ENCODE peak calls at places on chromosome 17, in six cellular contexts. One of them, this sample, is unnamed.

GRCh38 chr17:27529230-27529796 is 73.1 kb downstream of the KSR1 start:
- DNase-seq in ovary: no peak
- DNase-seq in psoas muscle: no peak
- DNase-seq in thoracic aorta: no peak
- DNase-seq in RWPE1: no peak
- DNase-seq in OCI-LY7: peak; percentile 25
- DNase-seq in this sample: no peak

GRCh38 chr17:80859004-80859941 is 132.4 kb upstream of the CHMP6 start:
- DNase-seq in psoas muscle: peak; percentile 80
- DNase-seq in OCI-LY7: no peak
- DNase-seq in RWPE1: peak; percentile 56
- DNase-seq in ovary: peak; percentile 89
- DNase-seq in thoracic aorta: peak; percentile 28
- DNase-seq in this sample: peak; percentile 88

GRCh38 chr17:68460096-68460495 is 2.8 kb upstream of the WIPI1 start:
- DNase-seq in ovary: no peak
- DNase-seq in thoracic aorta: no peak
- DNase-seq in OCI-LY7: no peak
- DNase-seq in psoas muscle: no peak
- DNase-seq in RWPE1: no peak
- DNase-seq in this sample: no peak

GRCh38 chr17:19387921-19388521 is 1.0 kb upstream of the MFAP4 start:
- DNase-seq in RWPE1: no peak
- DNase-seq in ovary: no peak
- DNase-seq in thoracic aorta: no peak
- DNase-seq in OCI-LY7: no peak
- DNase-seq in psoas muscle: no peak
- DNase-seq in this sample: peak; percentile 73

GRCh38 chr17:16877102-16877501 is 94.8 kb downstream of the TNFRSF13B start:
- DNase-seq in thoracic aorta: no peak
- DNase-seq in OCI-LY7: no peak
- DNase-seq in RWPE1: no peak
- DNase-seq in psoas muscle: no peak
- DNase-seq in ovary: no peak
- DNase-seq in this sample: no peak

GRCh38 chr17:28041068-28041843 is 1.2 kb upstream of the NLK start:
- DNase-seq in thoracic aorta: peak; percentile 97
- DNase-seq in RWPE1: peak; percentile 100
- DNase-seq in OCI-LY7: peak; percentile 99
- DNase-seq in ovary: peak; percentile 99
- DNase-seq in psoas muscle: peak; percentile 100
- DNase-seq in this sample: peak; percentile 100

GRCh38 chr17:72977768-72978417 is 114.6 kb downstream of the SLC39A11 start:
- DNase-seq in psoas muscle: no peak
- DNase-seq in OCI-LY7: no peak
- DNase-seq in thoracic aorta: no peak
- DNase-seq in RWPE1: no peak
- DNase-seq in ovary: no peak
- DNase-seq in this sample: no peak

GRCh38 chr17:49616546-49617205 is 41.0 kb downstream of the NXPH3 start:
- DNase-seq in RWPE1: no peak
- DNase-seq in ovary: peak; percentile 70
- DNase-seq in thoracic aorta: no peak
- DNase-seq in psoas muscle: peak; percentile 79
- DNase-seq in OCI-LY7: no peak
- DNase-seq in this sample: peak; percentile 35

GRCh38 chr17:42365136-42365535 is 23.1 kb downstream of the STAT3 start:
- DNase-seq in thoracic aorta: no peak
- DNase-seq in RWPE1: no peak
- DNase-seq in ovary: no peak
- DNase-seq in psoas muscle: no peak
- DNase-seq in OCI-LY7: no peak
- DNase-seq in this sample: peak; percentile 67

GRCh38 chr17:20291853-20292252 is 175.5 kb downstream of the LGALS9B start:
- DNase-seq in RWPE1: no peak
- DNase-seq in ovary: no peak
- DNase-seq in psoas muscle: no peak
- DNase-seq in thoracic aorta: no peak
- DNase-seq in OCI-LY7: no peak
- DNase-seq in this sample: no peak

GRCh38 chr17:68433911-68434503 is 23.3 kb downstream of the WIPI1 start:
- DNase-seq in RWPE1: no peak
- DNase-seq in OCI-LY7: no peak
- DNase-seq in thoracic aorta: no peak
- DNase-seq in ovary: no peak
- DNase-seq in psoas muscle: no peak
- DNase-seq in this sample: peak; percentile 18

GRCh38 chr17:8443756-8444155 is 8.1 kb downstream of the NDEL1 start:
- DNase-seq in OCI-LY7: no peak
- DNase-seq in RWPE1: no peak
- DNase-seq in psoas muscle: no peak
- DNase-seq in ovary: no peak
- DNase-seq in thoracic aorta: no peak
- DNase-seq in this sample: no peak

GRCh38 chr17:7967751-7968150 is 34.7 kb upstream of the GUCY2D start:
- DNase-seq in OCI-LY7: no peak
- DNase-seq in ovary: no peak
- DNase-seq in psoas muscle: no peak
- DNase-seq in RWPE1: no peak
- DNase-seq in thoracic aorta: no peak
- DNase-seq in this sample: no peak

GRCh38 chr17:31792007-31792585 is 66.9 kb downstream of the COPRS start:
- DNase-seq in psoas muscle: no peak
- DNase-seq in thoracic aorta: no peak
- DNase-seq in OCI-LY7: no peak
- DNase-seq in RWPE1: no peak
- DNase-seq in ovary: no peak
- DNase-seq in this sample: no peak

GRCh38 chr17:39069114-39069756 is 82.2 kb downstream of the PLXDC1 start:
- DNase-seq in OCI-LY7: peak; percentile 76
- DNase-seq in thoracic aorta: no peak
- DNase-seq in psoas muscle: no peak
- DNase-seq in RWPE1: peak; percentile 64
- DNase-seq in ovary: no peak
- DNase-seq in this sample: peak; percentile 26

GRCh38 chr17:30380643-30381419 is 2.1 kb downstream of the CPD start:
- DNase-seq in ovary: no peak
- DNase-seq in psoas muscle: no peak
- DNase-seq in RWPE1: no peak
- DNase-seq in thoracic aorta: no peak
- DNase-seq in OCI-LY7: no peak
- DNase-seq in this sample: no peak

DNA sequence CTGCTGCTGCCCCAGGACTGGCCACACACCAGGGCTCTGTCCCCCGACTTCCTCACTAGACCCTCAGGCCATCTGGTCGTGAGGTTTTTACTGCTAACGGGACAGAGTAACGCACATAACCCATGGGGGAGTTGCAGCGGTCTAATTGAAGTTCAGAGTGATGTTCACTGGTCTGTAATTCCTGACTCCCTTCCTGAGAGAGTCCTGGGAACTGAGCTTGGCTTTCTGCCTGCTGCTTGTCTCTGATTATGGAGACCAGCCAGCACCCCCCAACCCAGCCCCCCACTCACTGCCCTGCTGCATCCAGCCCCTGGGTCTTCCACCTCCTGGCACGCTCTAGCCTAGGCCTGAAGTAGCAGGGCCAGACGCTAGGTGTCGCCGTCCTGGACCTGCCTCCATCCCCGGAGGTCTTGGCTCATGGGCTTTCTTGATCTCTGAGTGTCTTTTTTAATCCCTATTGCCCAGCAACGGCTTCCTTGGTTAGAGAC is 192.9 kb downstream of the CCDC182 start:
- DNase-seq in RWPE1: no peak
- DNase-seq in ovary: peak; percentile 61
- DNase-seq in OCI-LY7: peak; percentile 94
- DNase-seq in psoas muscle: no peak
- DNase-seq in thoracic aorta: no peak
- DNase-seq in this sample: no peak
- TF ChIP-seq CTCF in RWPE1: no peak
- TF ChIP-seq CTCF in ovary: peak; percentile 51
- TF ChIP-seq CTCF in OCI-LY7: peak; percentile 90
- TF ChIP-seq CTCF in psoas muscle: peak; percentile 40
- TF ChIP-seq CTCF in thoracic aorta: peak; percentile 59
- TF ChIP-seq CTCF in this sample: no peak

GRCh38 chr17:61458491-61459433 is 6.5 kb downstream of the TBX4 start:
- DNase-seq in psoas muscle: no peak
- DNase-seq in ovary: no peak
- DNase-seq in RWPE1: no peak
- DNase-seq in thoracic aorta: no peak
- DNase-seq in OCI-LY7: peak; percentile 10
- DNase-seq in this sample: no peak

GRCh38 chr17:61459434-61459809 is 7.2 kb downstream of the TBX4 start:
- DNase-seq in psoas muscle: no peak
- DNase-seq in thoracic aorta: no peak
- DNase-seq in OCI-LY7: no peak
- DNase-seq in RWPE1: no peak
- DNase-seq in ovary: no peak
- DNase-seq in this sample: no peak

GRCh38 chr17:61461586-61461966 is 9.4 kb downstream of the TBX4 start:
- DNase-seq in OCI-LY7: no peak
- DNase-seq in ovary: no peak
- DNase-seq in RWPE1: no peak
- DNase-seq in psoas muscle: no peak
- DNase-seq in thoracic aorta: no peak
- DNase-seq in this sample: no peak

GRCh38 chr17:61460796-61461585 is 8.8 kb downstream of the TBX4 start:
- DNase-seq in psoas muscle: no peak
- DNase-seq in ovary: no peak
- DNase-seq in RWPE1: no peak
- DNase-seq in thoracic aorta: no peak
- DNase-seq in OCI-LY7: no peak
- DNase-seq in this sample: no peak

DNA sequence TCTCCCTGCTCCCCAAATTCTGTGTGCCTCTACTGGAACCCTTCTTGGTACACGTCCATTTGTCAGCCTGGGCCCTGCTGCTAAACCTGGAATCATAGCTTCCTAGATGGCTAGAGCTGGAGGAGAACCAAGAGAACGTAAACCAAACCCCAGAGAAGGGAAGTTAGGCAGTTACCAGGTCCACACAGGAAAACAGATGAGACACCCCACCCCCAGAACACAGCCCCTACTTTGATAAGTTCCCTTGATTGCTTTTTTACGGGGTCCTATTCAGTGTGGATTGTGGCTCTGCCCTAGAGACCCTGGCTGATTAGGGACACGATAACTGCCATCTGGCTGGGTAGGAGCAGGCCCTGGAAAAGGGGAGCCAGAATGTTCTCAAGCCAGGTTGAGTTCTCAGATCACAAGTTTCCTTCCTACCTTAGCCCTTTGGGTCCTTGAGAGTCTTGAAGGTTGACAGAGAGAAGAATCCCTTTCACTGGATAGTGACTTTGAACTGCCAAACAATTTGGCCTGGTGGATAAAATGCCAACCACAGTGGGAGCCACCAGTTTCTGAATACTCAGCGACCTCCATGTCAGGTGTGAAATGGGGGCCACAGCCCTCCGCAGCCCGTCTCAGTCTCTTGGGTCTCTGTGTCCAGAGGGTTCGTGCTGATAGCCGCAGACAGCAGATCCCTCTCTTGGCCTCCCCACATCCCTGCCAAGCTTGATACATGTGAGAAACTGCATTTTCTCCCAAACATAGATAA is 7.9 kb downstream of the TBX4 start:
- DNase-seq in thoracic aorta: no peak
- DNase-seq in ovary: no peak
- DNase-seq in psoas muscle: no peak
- DNase-seq in OCI-LY7: no peak
- DNase-seq in RWPE1: no peak
- DNase-seq in this sample: no peak
- H3K27ac ChIP-seq in thoracic aorta: no peak overlapping the region
- H3K27ac ChIP-seq in ovary: no peak overlapping the region
- H3K27ac ChIP-seq in psoas muscle: no peak overlapping the region
- H3K27ac ChIP-seq in OCI-LY7: no peak overlapping the region
- H3K27ac ChIP-seq in RWPE1: no peak overlapping the region
- H3K27ac ChIP-seq in this sample: no peak overlapping the region

GRCh38 chr17:59366040-59366757 is 34.7 kb downstream of the YPEL2 start:
- DNase-seq in psoas muscle: no peak
- DNase-seq in OCI-LY7: no peak
- DNase-seq in thoracic aorta: no peak
- DNase-seq in ovary: no peak
- DNase-seq in RWPE1: no peak
- DNase-seq in this sample: no peak
- TF ChIP-seq CTCF in psoas muscle: no peak
- TF ChIP-seq CTCF in OCI-LY7: no peak
- TF ChIP-seq CTCF in thoracic aorta: no peak
- TF ChIP-seq CTCF in ovary: no peak
- TF ChIP-seq CTCF in RWPE1: no peak
- TF ChIP-seq CTCF in this sample: no peak

GRCh38 chr17:15261063-15261817 is 3.9 kb downstream of the PMP22 start:
- DNase-seq in OCI-LY7: no peak
- DNase-seq in psoas muscle: peak; percentile 54
- DNase-seq in RWPE1: no peak
- DNase-seq in thoracic aorta: no peak
- DNase-seq in ovary: peak; percentile 68
- DNase-seq in this sample: peak; percentile 76

GRCh38 chr17:15263680-15264079 is 1.4 kb downstream of the PMP22 start:
- DNase-seq in RWPE1: no peak
- DNase-seq in OCI-LY7: no peak
- DNase-seq in psoas muscle: no peak
- DNase-seq in thoracic aorta: no peak
- DNase-seq in ovary: no peak
- DNase-seq in this sample: no peak

GRCh38 chr17:15263206-15263579 is 1.9 kb downstream of the PMP22 start:
- DNase-seq in OCI-LY7: no peak
- DNase-seq in RWPE1: no peak
- DNase-seq in psoas muscle: peak; percentile 91
- DNase-seq in thoracic aorta: peak; percentile 81
- DNase-seq in ovary: peak; percentile 86
- DNase-seq in this sample: peak; percentile 83

GRCh38 chr17:15261818-15262290 is 3.3 kb downstream of the PMP22 start:
- DNase-seq in RWPE1: no peak
- DNase-seq in OCI-LY7: no peak
- DNase-seq in psoas muscle: no peak
- DNase-seq in thoracic aorta: no peak
- DNase-seq in ovary: peak; percentile 43
- DNase-seq in this sample: no peak

DNA sequence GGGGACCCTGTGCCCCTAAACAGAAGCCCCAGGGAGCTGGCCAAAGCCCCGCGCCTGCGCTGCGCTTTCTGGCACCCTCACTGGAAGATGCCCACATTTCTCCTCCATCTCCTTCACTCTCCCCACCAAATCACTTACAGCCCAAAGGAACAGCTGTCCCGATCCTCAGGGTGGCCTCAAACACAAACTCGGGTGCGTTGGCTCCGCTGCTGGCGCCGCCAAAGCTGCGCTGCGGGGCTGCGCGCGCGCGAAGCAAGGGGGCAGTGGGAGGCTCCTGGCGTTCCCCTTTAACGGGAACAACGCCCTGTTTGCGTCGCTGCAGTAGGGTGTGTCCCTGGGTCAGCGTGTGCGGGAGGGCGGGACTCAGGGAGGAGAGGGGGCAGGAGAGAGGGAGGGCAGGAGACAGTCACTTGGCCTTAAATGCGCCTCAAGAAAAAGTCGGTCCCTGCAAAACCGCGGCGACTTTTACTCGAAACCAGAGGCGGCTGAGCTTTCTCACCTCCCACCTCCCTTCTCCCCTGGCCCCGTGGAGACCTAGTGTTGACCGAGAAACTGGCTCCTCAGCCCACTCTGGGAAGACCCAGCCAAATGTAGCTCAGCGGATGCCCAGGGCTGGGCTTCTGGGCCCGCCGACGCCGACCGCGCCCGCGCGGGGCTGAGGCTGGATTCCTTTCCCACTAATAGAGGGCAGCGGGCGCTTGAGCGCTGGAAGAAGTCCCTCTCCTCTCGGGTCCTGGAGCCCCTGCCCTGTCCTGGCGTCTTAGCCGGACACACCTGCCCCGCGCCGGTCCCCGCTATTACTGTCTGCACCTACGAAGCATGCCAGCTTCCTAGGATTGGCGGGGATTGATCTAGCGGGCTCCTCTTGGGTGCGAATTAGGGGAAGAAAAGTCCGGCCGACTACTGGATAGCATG is 2.6 kb downstream of the PMP22 start:
- DNase-seq in ovary: peak; percentile 86
- DNase-seq in RWPE1: peak; percentile 46
- DNase-seq in thoracic aorta: peak; percentile 68
- DNase-seq in OCI-LY7: no peak
- DNase-seq in psoas muscle: peak; percentile 92
- DNase-seq in this sample: peak; percentile 79
- H3K27ac ChIP-seq in ovary: peak overlapping the region; percentile 94
- H3K27ac ChIP-seq in RWPE1: peak overlapping the region; percentile 93
- H3K27ac ChIP-seq in thoracic aorta: peak overlapping the region; percentile 95
- H3K27ac ChIP-seq in OCI-LY7: no peak overlapping the region
- H3K27ac ChIP-seq in psoas muscle: peak overlapping the region; percentile 95
- H3K27ac ChIP-seq in this sample: peak overlapping the region; percentile 65